ENCODE peak calls at places on chromosomes 16 and 17, in nine cellular contexts. J is mesendoderm; U is IMR-90; P is Panc1; I is fibroblast of lung; E is CD4-positive, CD25-positive, alpha-beta regulatory T cell; H is OCI-LY7; V is breast epithelium; W is MM.1S. Z is an unnamed sample.
A peak's percentile ranks its signal among the peaks of the same experiment; 100 is the strongest.

GRCh38 chr17:46964315-46965265 is 14.5 kb downstream of the RPRML start:
- DNase-seq in J (peak; percentile 63), U (peak; percentile 41), P (no peak), I (peak; percentile 32), E (no peak), H (no peak), V (no peak), W (no peak), Z (peak; percentile 54)

GRCh38 chr17:72576289-72576759 is 455.5 kb downstream of the SOX9 start:
- DNase-seq in J (peak; percentile 64), U (no peak), P (no peak), I (no peak), E (no peak), H (no peak), V (no peak), W (no peak), Z (no peak)

GRCh38 chr17:15377608-15378007 is 36.2 kb upstream of the TEKT3 start:
- DNase-seq in J (no peak), U (peak; percentile 54), P (no peak), I (peak; percentile 89), E (no peak), H (no peak), V (no peak), W (no peak), Z (peak; percentile 89)

GRCh38 chr16:50573947-50574751 is 26.0 kb downstream of the NKD1 start:
- DNase-seq in J (no peak), U (no peak), P (no peak), I (no peak), E (no peak), H (no peak), V (no peak), W (no peak), Z (no peak)

GRCh38 chr17:36728030-36728991 is 126.9 kb downstream of the MRM1 start:
- DNase-seq in J (peak; percentile 94), U (no peak), P (no peak), I (no peak), E (no peak), H (no peak), V (no peak), W (no peak), Z (no peak)

GRCh38 chr16:27838536-27839175 is 224.9 kb downstream of the GSG1L start:
- DNase-seq in J (no peak), U (no peak), P (no peak), I (no peak), E (no peak), H (no peak), V (peak; percentile 22), W (no peak), Z (no peak)

GRCh38 chr17:42101513-42102292 is 3.4 kb upstream of the ZNF385C start:
- DNase-seq in J (peak; percentile 79), U (peak; percentile 57), P (no peak), I (peak; percentile 50), E (peak; percentile 30), H (peak; percentile 68), V (no peak), W (peak; percentile 48), Z (peak; percentile 81)

GRCh38 chr16:11114366-11115164 is 141.4 kb downstream of the SOCS1 start:
- DNase-seq in J (peak; percentile 45), U (no peak), P (no peak), I (no peak), E (no peak), H (no peak), V (no peak), W (no peak), Z (no peak)

GRCh38 chr16:31083981-31084380 is 4.8 kb downstream of the PRSS53 start:
- DNase-seq in J (no peak), U (no peak), P (no peak), I (no peak), E (no peak), H (no peak), V (no peak), W (no peak), Z (no peak)

GRCh38 chr16:23510154-23510914 is at the start of gene GGA2:
- DNase-seq in J (peak; percentile 84), U (peak; percentile 74), P (peak; percentile 45), I (peak; percentile 76), E (peak; percentile 75), H (peak; percentile 91), V (peak; percentile 87), W (peak; percentile 83), Z (peak; percentile 86)

GRCh38 chr16:58317608-58318152 is 22.9 kb upstream of the PRSS54 start:
- DNase-seq in J (no peak), U (no peak), P (no peak), I (no peak), E (no peak), H (no peak), V (no peak), W (no peak), Z (no peak)

GRCh38 chr17:76318586-76318985 is 10.5 kb upstream of the QRICH2 start:
- DNase-seq in J (no peak), U (peak; percentile 85), P (no peak), I (no peak), E (no peak), H (no peak), V (no peak), W (no peak), Z (no peak)

GRCh38 chr17:51948128-51948527 is 210.4 kb downstream of the CA10 start:
- DNase-seq in J (no peak), U (no peak), P (no peak), I (no peak), E (no peak), H (no peak), V (no peak), W (no peak), Z (no peak)

GRCh38 chr16:54296543-54296942 is 10.0 kb upstream of the IRX3 start:
- DNase-seq in J (no peak), U (no peak), P (no peak), I (no peak), E (no peak), H (no peak), V (no peak), W (no peak), Z (no peak)

GRCh38 chr17:81200201-81200600 is 22.6 kb downstream of the CEP131 start:
- DNase-seq in J (no peak), U (no peak), P (no peak), I (no peak), E (no peak), H (no peak), V (no peak), W (no peak), Z (no peak)

GRCh38 chr17:81203136-81203535 is 19.6 kb downstream of the CEP131 start:
- DNase-seq in J (no peak), U (no peak), P (no peak), I (no peak), E (no peak), H (no peak), V (no peak), W (no peak), Z (no peak)

GRCh38 chr17:81200695-81201580 is 21.8 kb downstream of the CEP131 start:
- DNase-seq in J (peak; percentile 76), U (peak; percentile 72), P (peak; percentile 7), I (peak; percentile 61), E (no peak), H (peak; percentile 75), V (no peak), W (peak; percentile 31), Z (peak; percentile 81)

GRCh38 chr17:81204578-81204977 is 18.2 kb downstream of the CEP131 start:
- DNase-seq in J (no peak), U (no peak), P (no peak), I (no peak), E (no peak), H (no peak), V (no peak), W (no peak), Z (no peak)

DNA sequence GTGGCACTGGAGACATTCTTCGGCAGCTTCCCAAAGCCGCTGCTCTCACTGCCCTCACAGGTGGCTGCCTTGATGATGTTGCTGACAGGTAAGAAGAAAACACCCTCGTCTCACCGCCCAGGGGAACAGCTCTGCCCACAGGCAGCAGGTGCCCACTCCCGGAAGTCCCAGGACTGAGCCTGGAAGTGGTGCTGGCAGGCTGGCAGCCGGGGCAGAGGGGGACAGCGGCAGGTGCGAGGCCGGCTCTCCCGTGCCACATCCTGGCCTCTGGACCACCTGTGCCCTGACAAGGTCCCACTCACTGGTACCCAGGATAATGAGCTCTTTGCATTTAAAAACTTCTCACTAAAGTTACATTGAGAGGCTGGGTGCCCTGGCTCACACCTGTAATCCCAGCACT is 20.4 kb downstream of the CEP131 start:
- DNase-seq in J (no peak), U (no peak), P (no peak), I (no peak), E (no peak), H (no peak), V (no peak), W (no peak), Z (no peak)
- H3K4me1 ChIP-seq in J (no peaks in the 10 kb centered on the region), U (no peaks in the 10 kb centered on the region), P (no peaks in the 10 kb centered on the region), I (no peaks in the 10 kb centered on the region), E (no peaks in the 10 kb centered on the region), H (peaks cover 13% of the 10 kb centered on the region), V (no peaks in the 10 kb centered on the region), W (no peaks in the 10 kb centered on the region), Z (no peaks in the 10 kb centered on the region)

GRCh38 chr17:17071531-17072360 is 29.5 kb downstream of the MPRIP start:
- DNase-seq in J (no peak), U (no peak), P (no peak), I (no peak), E (no peak), H (no peak), V (peak; percentile 39), W (no peak), Z (no peak)
- H3K4me1 ChIP-seq in J (no peaks in the 10 kb centered on the region), U (peaks cover 30% of the 10 kb centered on the region), P (peaks cover 11% of the 10 kb centered on the region), I (peaks cover 34% of the 10 kb centered on the region), E (peaks cover 5% of the 10 kb centered on the region), H (no peaks in the 10 kb centered on the region), V (peaks cover 27% of the 10 kb centered on the region), W (no peaks in the 10 kb centered on the region), Z (peaks cover 10% of the 10 kb centered on the region)

GRCh38 chr17:60159479-60159866 is 9.7 kb downstream of the CA4 start:
- DNase-seq in J (no peak), U (no peak), P (no peak), I (no peak), E (no peak), H (no peak), V (no peak), W (no peak), Z (no peak)
- H3K4me1 ChIP-seq in J (peaks cover 10% of the 10 kb centered on the region), U (peaks cover 2% of the 10 kb centered on the region), P (peaks cover 17% of the 10 kb centered on the region), I (no peaks in the 10 kb centered on the region), E (no peaks in the 10 kb centered on the region), H (no peaks in the 10 kb centered on the region), V (no peaks in the 10 kb centered on the region), W (no peaks in the 10 kb centered on the region), Z (peaks cover 18% of the 10 kb centered on the region)

GRCh38 chr17:8861482-8862181 is 5.8 kb downstream of the PIK3R6 start:
- DNase-seq in J (no peak), U (no peak), P (no peak), I (no peak), E (no peak), H (no peak), V (no peak), W (no peak), Z (no peak)
- H3K4me1 ChIP-seq in J (peaks cover 10% of the 10 kb centered on the region), U (no peaks in the 10 kb centered on the region), P (no peaks in the 10 kb centered on the region), I (peaks cover 4% of the 10 kb centered on the region), E (no peaks in the 10 kb centered on the region), H (peaks cover 23% of the 10 kb centered on the region), V (no peaks in the 10 kb centered on the region), W (peaks cover 7% of the 10 kb centered on the region), Z (peaks cover 3% of the 10 kb centered on the region)